ENCODE peak calls at places on chromosome 22, in six cellular contexts. P is SK-N-SH, Z is HL-60, H is GM12878, A is HepG2, U is K562. L is an unnamed sample.

GRCh38 chr22:36757608-36758220 is 18.2 kb downstream of the IFT27 start:
- DNase-seq in P (peak), Z (peak), H (no peak), A (peak), U (peak), L (peak)

GRCh38 chr22:49929553-49929979 is 11.1 kb downstream of the CRELD2 start:
- DNase-seq in P (peak), Z (peak), H (no peak), A (no peak), U (peak), L (no peak)

GRCh38 chr22:22201185-22201924 is 43.2 kb upstream of the VPREB1 start:
- DNase-seq in P (peak), Z (peak), H (no peak), A (peak), U (peak), L (peak)

GRCh38 chr22:21012446-21013407 is 2.2 kb upstream of the P2RX6 start:
- DNase-seq in P (no peak), Z (no peak), H (no peak), A (no peak), U (no peak), L (no peak)

GRCh38 chr22:46024136-46024840 is 47.3 kb upstream of the WNT7B start:
- DNase-seq in P (no peak), Z (no peak), H (no peak), A (no peak), U (no peak), L (no peak)

GRCh38 chr22:21054714-21055563 is 9.2 kb downstream of the LRRC74B start:
- DNase-seq in P (no peak), Z (no peak), H (no peak), A (no peak), U (no peak), L (no peak)

GRCh38 chr22:40634119-40634903 is 2.2 kb downstream of the MRTFA start:
- DNase-seq in P (no peak), Z (no peak), H (no peak), A (no peak), U (no peak), L (no peak)

GRCh38 chr22:45499746-45500145 is 2.9 kb upstream of the FBLN1 start:
- DNase-seq in P (no peak), Z (no peak), H (no peak), A (no peak), U (no peak), L (no peak)

GRCh38 chr22:43994416-43994815 is 29.7 kb upstream of the PARVB start:
- DNase-seq in P (no peak), Z (no peak), H (no peak), A (no peak), U (no peak), L (no peak)

GRCh38 chr22:43991316-43992020 is 32.6 kb upstream of the PARVB start:
- DNase-seq in P (no peak), Z (no peak), H (no peak), A (no peak), U (no peak), L (no peak)

GRCh38 chr22:43994006-43994405 is 30.1 kb upstream of the PARVB start:
- DNase-seq in P (no peak), Z (no peak), H (no peak), A (no peak), U (no peak), L (no peak)

GRCh38 chr22:43992331-43992821 is 31.7 kb upstream of the PARVB start:
- DNase-seq in P (peak), Z (no peak), H (no peak), A (no peak), U (no peak), L (no peak)

DNA sequence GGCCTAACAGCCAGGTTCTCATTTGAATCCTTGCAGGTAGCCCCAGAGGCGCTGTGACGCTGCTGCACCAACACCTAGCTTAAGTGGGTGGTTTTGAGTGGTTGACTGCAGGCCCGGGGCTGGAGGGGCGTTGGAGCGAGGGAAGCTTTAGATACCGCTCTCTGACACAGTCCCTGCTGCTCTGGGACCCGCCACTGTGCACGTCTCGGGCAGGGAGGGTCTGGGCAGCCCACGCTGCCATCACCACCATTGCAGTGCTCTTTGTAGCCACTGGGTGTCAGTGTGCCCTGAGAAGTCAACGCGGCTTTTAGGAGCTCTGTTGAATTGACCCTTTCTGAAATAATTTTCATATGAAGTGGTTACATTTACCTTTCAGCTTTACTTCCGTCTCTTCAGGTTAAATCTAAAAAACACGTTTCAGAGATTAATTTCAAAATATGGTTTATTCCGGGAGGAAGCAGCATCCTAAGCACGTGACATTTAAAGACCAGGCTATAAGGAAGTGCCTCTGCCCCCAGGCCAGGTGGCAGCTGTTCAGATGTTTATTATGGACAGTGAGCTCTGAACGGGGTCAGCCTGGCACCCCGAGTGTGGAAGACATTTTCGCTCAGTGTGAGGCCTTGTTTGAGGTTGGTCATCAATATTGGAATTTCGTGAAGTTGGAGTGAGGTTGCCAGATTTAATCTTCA is 30.9 kb upstream of the PARVB start:
- DNase-seq in P (peak), Z (peak), H (peak), A (peak), U (peak), L (peak)
- TF ChIP-seq GABPA in P (no peak), Z (no peak), H (no peak), A (no peak), U (no peak), L (no peak)

DNA sequence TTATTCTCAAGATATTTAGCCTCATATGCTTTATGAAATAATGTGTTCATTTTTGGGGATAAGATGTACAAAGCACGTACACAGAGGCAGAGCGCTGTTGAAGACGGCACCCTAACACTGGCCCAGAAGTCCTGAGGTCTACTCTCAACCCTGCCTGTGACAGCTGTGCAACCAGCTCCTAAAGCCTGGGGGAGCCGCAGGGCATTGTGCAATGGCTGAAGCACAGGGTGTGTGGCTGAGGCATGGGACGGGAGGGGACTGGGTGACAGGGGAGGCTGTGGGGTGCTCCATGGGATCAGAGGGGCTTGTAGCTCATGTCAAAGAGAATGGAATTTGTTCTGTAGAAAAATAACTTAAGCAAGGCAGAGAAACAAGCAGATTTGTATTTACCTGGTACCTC is 27.7 kb downstream of the FAM227A start:
- DNase-seq in P (no peak), Z (peak), H (no peak), A (no peak), U (no peak), L (no peak)
- TF ChIP-seq GABPA in P (no peak), Z (no peak), H (no peak), A (no peak), U (no peak), L (no peak)

DNA sequence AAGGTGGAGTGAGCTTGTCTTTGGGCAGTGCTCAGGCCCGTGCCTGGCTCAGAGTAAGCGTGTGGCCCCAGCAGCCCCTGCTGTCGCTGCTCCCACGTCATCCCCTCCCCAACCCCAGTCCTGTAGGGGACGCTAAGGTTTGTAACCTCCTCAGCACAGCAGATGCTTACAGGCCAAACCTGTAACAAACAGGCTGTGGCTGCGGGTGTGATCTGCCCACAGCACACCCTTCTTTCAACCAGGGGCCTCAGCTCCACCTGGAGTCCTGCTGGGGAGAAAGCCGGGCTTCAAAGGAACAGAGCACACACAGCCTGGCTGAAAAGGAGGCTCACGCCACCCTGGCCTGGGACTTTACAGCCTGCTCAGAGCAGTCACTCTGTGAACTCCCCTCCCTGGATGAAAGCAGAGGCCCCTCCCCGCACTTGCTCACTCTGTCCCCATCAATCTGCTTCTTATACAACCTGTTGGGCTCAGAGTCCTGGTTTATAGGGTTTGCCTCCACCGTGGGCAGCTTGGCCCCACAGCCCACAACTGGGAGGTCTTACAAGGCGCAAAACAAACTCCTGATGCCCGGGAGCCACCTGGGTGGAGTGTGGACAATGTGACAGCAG is 54.3 kb downstream of the SCUBE1 start:
- DNase-seq in P (no peak), Z (no peak), H (no peak), A (no peak), U (no peak), L (no peak)
- TF ChIP-seq GABPA in P (no peak), Z (no peak), H (no peak), A (no peak), U (no peak), L (peak)

DNA sequence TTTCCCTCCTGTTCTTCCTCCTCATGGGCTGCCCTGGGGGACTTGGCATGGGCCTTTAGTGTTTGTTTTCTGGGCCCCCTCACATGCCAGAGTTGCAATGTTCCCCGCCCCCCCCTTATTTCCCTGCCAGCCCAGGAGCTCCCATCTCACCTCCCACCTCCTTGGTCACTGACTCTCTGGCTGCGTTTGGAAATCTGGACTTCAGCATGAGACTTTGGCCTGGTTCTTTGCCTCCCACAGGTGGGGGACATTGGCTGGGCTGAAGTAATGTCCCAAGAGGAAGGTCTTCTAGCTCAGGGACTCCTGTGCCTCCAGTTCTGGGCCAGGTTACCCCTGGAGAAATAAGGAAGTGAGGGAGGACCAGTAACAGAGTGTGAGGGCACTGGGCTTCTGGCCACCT is 7.0 kb downstream of the MTFP1 start:
- DNase-seq in P (no peak), Z (no peak), H (no peak), A (no peak), U (no peak), L (no peak)
- TF ChIP-seq GABPA in P (no peak), Z (no peak), H (no peak), A (no peak), U (no peak), L (no peak)

DNA sequence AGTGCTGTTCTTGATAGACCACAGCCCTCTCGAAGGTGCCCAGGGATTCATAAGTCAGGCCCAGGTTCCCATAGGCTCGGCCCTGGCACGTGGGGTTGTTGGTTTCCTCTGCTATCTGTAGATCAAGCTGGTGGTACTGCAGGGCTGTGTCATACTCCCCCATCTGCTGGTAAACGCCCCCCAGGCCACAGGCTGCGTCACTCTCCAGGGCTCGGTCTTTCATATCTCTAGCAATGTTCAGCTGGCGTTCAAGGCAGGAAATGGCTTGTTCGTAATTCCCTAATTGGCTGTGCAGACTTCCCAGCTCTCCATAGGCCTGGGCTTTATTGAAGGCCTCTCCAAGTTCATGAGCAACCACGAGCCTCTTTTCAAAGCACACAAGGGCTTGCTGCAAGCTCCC is 186.3 kb upstream of the PITPNB start:
- DNase-seq in P (peak), Z (no peak), H (no peak), A (no peak), U (no peak), L (no peak)
- TF ChIP-seq GABPA in P (no peak), Z (no peak), H (no peak), A (no peak), U (no peak), L (no peak)

GRCh38 chr22:27687984-27688545 is 113.5 kb downstream of the MN1 start:
- DNase-seq in P (no peak), Z (no peak), H (no peak), A (peak), U (no peak), L (no peak)

GRCh38 chr22:27685971-27686370 is 115.6 kb downstream of the MN1 start:
- DNase-seq in P (no peak), Z (no peak), H (no peak), A (no peak), U (no peak), L (no peak)

GRCh38 chr22:27685515-27685914 is 116.0 kb downstream of the MN1 start:
- DNase-seq in P (no peak), Z (no peak), H (no peak), A (no peak), U (no peak), L (no peak)

GRCh38 chr22:27684856-27685255 is 116.7 kb downstream of the MN1 start:
- DNase-seq in P (no peak), Z (no peak), H (no peak), A (no peak), U (no peak), L (no peak)

GRCh38 chr22:27686534-27686933 is 115.0 kb downstream of the MN1 start:
- DNase-seq in P (no peak), Z (no peak), H (no peak), A (peak), U (peak), L (no peak)
- TF ChIP-seq GABPA in P (no peak), Z (no peak), H (no peak), A (no peak), U (no peak), L (no peak)